ENCODE peak calls at places on chromosomes 1 and 21, in six cellular contexts. C is ovary, D is left lung, W is stomach, Y is GM13977, E is WTC11. L is an unnamed sample.

GRCh38 chr1:12556368-12556930 is 61.6 kb downstream of the DHRS3 start:
- DNase-seq in C (peak), D (peak), Y (no peak), W (no peak), E (no peak), L (no peak)

GRCh38 chr21:18138507-18138906 is 106.1 kb upstream of the CHODL start:
- DNase-seq in Y (no peak), C (no peak), D (no peak), E (no peak), W (no peak), L (no peak)

GRCh38 chr21:25582888-25583287 is 24.4 kb downstream of the MRPL39 start:
- DNase-seq in D (no peak), W (no peak), E (no peak), C (no peak), Y (no peak), L (no peak)

GRCh38 chr1:11285883-11286734 is 13.1 kb downstream of the UBIAD1 start:
- DNase-seq in W (no peak), D (no peak), C (no peak), E (no peak), Y (no peak), L (no peak)

GRCh38 chr1:59696421-59697115 is 118.2 kb upstream of the HOOK1 start:
- DNase-seq in W (no peak), D (no peak), Y (no peak), C (no peak), E (no peak), L (no peak)

GRCh38 chr1:50750021-50750619 is 209.9 kb downstream of the FAF1 start:
- DNase-seq in E (no peak), Y (no peak), D (no peak), C (no peak), W (no peak), L (no peak)

GRCh38 chr1:186605762-186606350 is 74.4 kb downstream of the PTGS2 start:
- DNase-seq in E (peak), C (no peak), Y (peak), W (no peak), D (no peak), L (no peak)

GRCh38 chr1:92961896-92962752 is 862 bp upstream of the DIPK1A start:
- DNase-seq in D (no peak), C (no peak), W (peak), E (no peak), Y (peak), L (peak)

GRCh38 chr1:65020774-65021173 is 54.4 kb upstream of the JAK1 start:
- DNase-seq in E (no peak), C (no peak), D (no peak), W (no peak), Y (no peak), L (no peak)

GRCh38 chr1:27539901-27540861 is 50.2 kb upstream of the WASF2 start:
- DNase-seq in C (no peak), W (no peak), E (no peak), D (no peak), Y (no peak), L (no peak)

GRCh38 chr1:96521994-96522760 is 199.4 kb upstream of the PTBP2 start:
- DNase-seq in E (no peak), D (no peak), Y (no peak), C (no peak), W (no peak), L (no peak)

GRCh38 chr21:37367301-37367757 is 756 bp downstream of the DYRK1A start:
- DNase-seq in C (no peak), E (no peak), D (peak), Y (peak), W (peak), L (no peak)

GRCh38 chr1:61207416-61207815 is 125.1 kb downstream of the NFIA start:
- DNase-seq in Y (no peak), D (no peak), E (no peak), C (no peak), W (no peak), L (no peak)

GRCh38 chr1:26950602-26951001 is 9.7 kb downstream of the KDF1 start:
- DNase-seq in Y (peak), D (peak), W (no peak), C (no peak), E (no peak), L (no peak)

GRCh38 chr1:203129501-203130231 is 2.1 kb downstream of the ADORA1 start:
- DNase-seq in Y (no peak), C (peak), W (peak), D (no peak), E (no peak), L (peak)

GRCh38 chr1:214670098-214670497 is 67.1 kb downstream of the CENPF start:
- DNase-seq in D (no peak), Y (no peak), E (no peak), W (peak), C (peak), L (no peak)

DNA sequence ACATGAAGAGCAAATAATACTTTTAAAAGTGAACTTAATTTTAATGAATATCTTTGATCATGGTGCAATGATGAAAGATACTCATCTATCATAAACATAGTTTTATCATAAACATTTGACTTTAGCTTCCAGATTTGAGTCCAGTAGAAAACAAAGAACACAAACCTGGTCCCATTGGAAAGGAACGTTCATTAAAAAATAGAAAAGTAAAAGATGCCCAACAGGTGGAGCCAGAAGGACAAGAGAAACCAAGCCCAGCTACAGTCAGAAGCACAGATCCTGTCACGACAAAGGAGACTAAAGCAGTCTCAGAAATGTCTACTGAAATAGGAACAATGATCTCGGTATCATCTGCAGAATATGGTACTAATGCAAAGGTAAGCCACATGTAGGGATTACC is 55.6 kb upstream of the MYOCOS start:
- DNase-seq in D (no peak), C (no peak), Y (no peak), E (no peak), W (no peak), L (no peak)
- TF ChIP-seq CTCF in D (no peak), C (no peak), Y (peak), E (no peak), W (no peak), L (peak)

DNA sequence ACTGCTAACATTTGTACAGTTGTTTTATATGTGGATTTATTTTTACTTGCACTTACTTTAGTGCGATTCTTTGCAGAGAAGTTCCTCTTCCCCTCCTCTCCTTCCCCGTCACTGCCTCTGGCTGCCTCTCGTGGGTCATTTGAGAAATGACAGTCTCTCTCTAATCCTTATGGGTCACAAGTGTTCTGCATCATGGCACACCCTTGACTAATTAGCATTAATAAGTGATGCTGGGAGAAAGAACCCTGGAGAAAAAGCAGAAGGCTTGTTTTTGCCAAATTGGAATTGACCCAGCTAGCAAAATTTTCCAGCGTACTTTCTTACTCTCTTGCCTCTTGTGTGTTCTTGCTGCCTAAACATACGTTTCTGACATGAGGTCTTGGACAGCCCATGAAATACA is 301.2 kb downstream of the DUSP10 start:
- DNase-seq in Y (no peak), E (no peak), W (no peak), C (no peak), D (no peak), L (no peak)
- TF ChIP-seq CTCF in Y (no peak), E (no peak), W (no peak), C (no peak), D (no peak), L (peak)

DNA sequence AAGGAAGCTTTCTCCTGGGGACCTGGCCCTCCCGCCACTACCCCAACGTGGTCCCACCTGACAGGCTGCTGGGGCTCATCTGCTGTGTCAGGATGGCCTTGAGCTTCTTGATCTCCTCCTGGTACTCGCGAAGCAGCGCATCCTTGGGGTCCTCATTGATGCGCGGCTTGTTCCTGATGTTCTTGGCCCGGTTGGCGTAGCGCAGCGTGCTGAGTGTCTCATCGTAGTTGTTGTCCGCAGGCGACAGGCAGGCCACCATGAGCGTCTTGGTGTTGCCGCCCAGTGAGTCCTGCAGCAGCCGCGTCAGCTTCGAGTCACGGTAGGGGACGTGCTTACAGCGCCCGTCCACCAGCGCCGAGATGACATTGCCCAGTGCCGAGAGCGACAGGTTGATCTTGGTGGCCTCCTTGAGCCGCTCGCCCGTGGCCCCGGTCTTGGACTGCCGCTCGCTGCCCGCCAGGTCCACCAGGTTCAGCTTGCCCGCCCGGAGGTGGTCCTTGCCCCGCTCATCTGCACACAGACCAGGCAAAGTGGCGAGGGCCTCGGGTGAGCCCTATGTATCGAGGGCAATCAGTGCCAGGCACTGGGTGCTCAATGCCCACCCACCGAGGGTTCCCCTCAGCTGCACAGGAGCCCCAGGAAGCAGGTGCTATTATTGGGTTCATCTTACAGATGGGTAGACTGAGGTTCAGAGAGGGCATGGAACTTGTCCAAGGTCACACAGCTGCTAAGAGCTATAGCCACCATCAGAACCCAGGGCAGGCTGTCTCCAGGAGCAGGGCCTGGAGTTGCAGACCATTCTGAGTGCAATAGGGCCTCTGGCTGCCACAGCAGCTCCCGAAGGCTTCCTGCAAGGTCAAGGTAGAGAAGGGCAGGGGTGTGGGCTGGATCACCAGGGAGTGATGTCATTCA is 13.2 kb downstream of the KIF17 start:
- DNase-seq in W (no peak), Y (no peak), C (no peak), D (no peak), E (no peak), L (no peak)
- TF ChIP-seq CTCF in W (no peak), Y (no peak), C (no peak), D (no peak), E (no peak), L (no peak)

GRCh38 chr1:40739455-40740008 is 44.1 kb upstream of the KCNQ4 start:
- DNase-seq in C (no peak), D (no peak), E (no peak), W (no peak), Y (no peak), L (no peak)
- TF ChIP-seq CTCF in C (no peak), D (no peak), E (no peak), W (no peak), Y (no peak), L (no peak)

GRCh38 chr1:218347713-218348627 is 2.8 kb downstream of the TGFB2 start:
- DNase-seq in W (no peak), C (no peak), D (no peak), Y (no peak), E (no peak), L (no peak)

GRCh38 chr1:218346391-218347204 is 1.5 kb downstream of the TGFB2 start:
- DNase-seq in C (peak), E (peak), Y (no peak), D (no peak), W (no peak), L (no peak)

GRCh38 chr1:218345673-218346390 is 696 bp downstream of the TGFB2 start:
- DNase-seq in Y (peak), D (peak), C (peak), W (peak), E (peak), L (no peak)

GRCh38 chr1:218347316-218347712 is 2.2 kb downstream of the TGFB2 start:
- DNase-seq in C (peak), W (no peak), E (peak), Y (no peak), D (no peak), L (no peak)

GRCh38 chr1:218344814-218345672 is at the start of gene TGFB2:
- DNase-seq in Y (no peak), W (no peak), C (peak), E (no peak), D (no peak), L (no peak)
- TF ChIP-seq CTCF in Y (no peak), W (no peak), C (no peak), E (no peak), D (no peak), L (no peak)

L was measured in D721Med.